ENCODE peak calls at places on chromosomes 11 and 22, in ten cellular contexts. N, J, X, T, I, Z, O, F, C and M are unnamed samples.

GRCh38 chr11:83971063-83971462 is 684.9 kb upstream of the CCDC90B start:
- DNase-seq in T (no peak), N (peak), Z (no peak), I (no peak), J (no peak), C (no peak), O (no peak), X (no peak), F (peak), M (no peak)

GRCh38 chr11:106391771-106392412 is 314.4 kb downstream of the AASDHPPT start:
- DNase-seq in T (no peak), N (peak), I (no peak), X (no peak), F (no peak), Z (no peak), J (no peak), O (no peak), C (no peak), M (no peak)

GRCh38 chr22:49052023-49052538 is 775.6 kb downstream of the BRD1 start:
- DNase-seq in X (no peak), J (no peak), T (no peak), N (no peak), O (no peak), F (no peak), C (no peak), I (no peak), Z (no peak), M (no peak)

GRCh38 chr11:61042537-61042936 is 59.8 kb upstream of the CD5 start:
- DNase-seq in Z (no peak), J (no peak), N (no peak), X (no peak), F (no peak), T (no peak), O (no peak), I (no peak), C (no peak), M (no peak)

GRCh38 chr11:12079726-12080556 is 30.4 kb upstream of the MICAL2 start:
- DNase-seq in C (peak), Z (peak), F (no peak), T (no peak), J (peak), X (no peak), N (peak), I (no peak), O (peak), M (peak)

GRCh38 chr11:27699242-27699925 is 871 bp downstream of the BDNF start:
- DNase-seq in J (peak), X (no peak), Z (no peak), C (no peak), O (no peak), F (no peak), T (no peak), N (peak), I (no peak), M (no peak)

GRCh38 chr11:125375146-125375545 is 120.9 kb downstream of the FEZ1 start:
- DNase-seq in X (no peak), J (no peak), Z (no peak), C (no peak), T (no peak), N (no peak), O (no peak), I (no peak), F (no peak), M (no peak)

GRCh38 chr22:20650294-20651207 is 123.4 kb upstream of the SERPIND1 start:
- DNase-seq in O (no peak), J (no peak), F (no peak), I (no peak), N (no peak), Z (no peak), T (no peak), X (no peak), C (no peak), M (no peak)

GRCh38 chr11:37199082-37199481 is 601.0 kb upstream of the RAG2 start:
- DNase-seq in F (no peak), X (no peak), Z (no peak), J (no peak), I (no peak), C (no peak), T (no peak), O (no peak), N (no peak), M (no peak)

GRCh38 chr11:61293869-61294716 is 1.0 kb downstream of the VWCE start:
- DNase-seq in O (peak), Z (peak), J (peak), C (peak), T (peak), N (peak), X (peak), F (no peak), I (no peak), M (peak)

GRCh38 chr11:35036642-35037041 is 102.3 kb upstream of the CD44 start:
- DNase-seq in C (no peak), N (no peak), F (no peak), X (no peak), Z (no peak), T (no peak), J (no peak), I (no peak), O (no peak), M (no peak)

GRCh38 chr11:99352642-99353041 is 331.9 kb downstream of the CNTN5 start:
- DNase-seq in X (no peak), J (no peak), N (no peak), F (no peak), Z (no peak), O (no peak), I (no peak), T (no peak), C (no peak), M (peak)

GRCh38 chr11:116990061-116990473 is 108.2 kb downstream of the SIK3 start:
- DNase-seq in Z (no peak), T (no peak), C (no peak), N (peak), F (no peak), I (no peak), X (no peak), J (no peak), O (no peak), M (no peak)

GRCh38 chr11:120062561-120062930 is 75.4 kb downstream of the TRIM29 start:
- DNase-seq in X (no peak), T (no peak), I (no peak), N (no peak), C (no peak), O (no peak), J (no peak), F (no peak), Z (no peak), M (no peak)

GRCh38 chr11:90223248-90223585 is 368 bp upstream of the CHORDC1 start:
- DNase-seq in F (no peak), N (no peak), J (no peak), X (no peak), O (no peak), T (no peak), Z (no peak), I (no peak), C (no peak), M (no peak)

GRCh38 chr11:2881974-2882362 is 3.6 kb downstream of the CDKN1C start:
- DNase-seq in I (no peak), J (no peak), O (no peak), C (no peak), F (no peak), Z (no peak), T (no peak), X (no peak), N (no peak), M (no peak)

GRCh38 chr22:50548913-50549790 is 3.5 kb downstream of the KLHDC7B start:
- DNase-seq in O (no peak), Z (no peak), T (no peak), I (no peak), C (no peak), X (no peak), N (no peak), F (no peak), J (no peak), M (no peak)

GRCh38 chr11:41578421-41579047 is 119.1 kb upstream of the LRRC4C start:
- DNase-seq in I (no peak), O (no peak), N (no peak), F (no peak), C (no peak), J (peak), X (no peak), Z (no peak), T (no peak), M (no peak)

GRCh38 chr11:2991477-2992233 is 474 bp downstream of the NAP1L4 start:
- DNase-seq in I (peak), O (no peak), F (peak), N (peak), C (no peak), J (peak), T (no peak), Z (no peak), X (no peak), M (no peak)

GRCh38 chr11:87260811-87261210 is 223.1 kb downstream of the TMEM135 start:
- DNase-seq in I (no peak), X (no peak), Z (no peak), T (no peak), J (no peak), C (no peak), F (no peak), N (no peak), O (no peak), M (no peak)

DNA sequence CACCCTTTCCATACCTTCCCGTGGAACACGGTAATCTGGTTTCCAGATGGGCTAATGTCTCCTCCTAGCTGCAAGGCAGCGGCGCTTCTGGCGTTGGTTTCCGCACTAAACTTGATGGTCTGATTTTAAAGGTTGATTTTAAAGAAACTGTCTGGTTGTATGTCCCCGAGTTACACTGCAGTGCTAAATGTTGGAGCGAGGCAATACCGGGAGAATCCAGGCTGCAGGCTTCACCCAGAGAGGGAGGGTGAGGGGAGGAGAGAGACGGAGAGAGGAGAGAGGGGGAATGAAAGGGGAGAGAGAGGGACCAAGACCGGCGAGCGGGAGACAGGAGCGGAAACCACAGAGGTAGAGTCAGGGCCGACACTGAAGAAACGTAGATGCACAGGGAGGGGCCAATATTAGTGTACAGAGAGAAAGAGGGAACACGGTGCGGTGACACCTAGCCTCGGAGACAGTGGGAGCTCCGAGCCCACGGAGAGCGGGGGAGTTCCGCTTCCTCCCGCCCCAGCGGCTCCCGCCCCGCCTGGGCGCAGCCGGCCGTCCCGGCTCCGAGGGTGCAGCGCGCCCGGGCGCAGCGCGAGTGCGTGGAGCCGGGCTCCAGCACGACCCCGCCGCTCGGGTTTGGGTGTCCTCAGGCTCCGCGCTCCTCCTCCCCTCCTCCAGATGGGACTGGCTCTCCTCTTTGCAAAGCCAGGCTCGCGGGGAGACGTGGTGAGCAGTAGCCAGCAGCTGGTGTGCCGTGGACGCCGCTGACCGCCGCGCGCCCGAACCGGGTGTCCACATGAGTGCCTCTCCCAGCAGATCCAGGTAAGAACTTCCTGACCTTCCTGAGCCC is 71.9 kb upstream of the GRAMD1B start:
- DNase-seq in T (no peak), O (no peak), I (peak), C (no peak), J (peak), F (no peak), Z (no peak), X (peak), N (peak), M (peak)
- H3K4me3 ChIP-seq in T (peak), O (peak), I (peak), C (peak), J (peak), F (peak), Z (peak), X (no peak), N (peak), M (peak)

GRCh38 chr22:46917702-46918101 is 155.3 kb downstream of the TBC1D22A start:
- DNase-seq in N (no peak), I (no peak), J (no peak), T (no peak), X (no peak), O (no peak), F (no peak), C (no peak), Z (no peak), M (no peak)

GRCh38 chr22:46916886-46917625 is 154.6 kb downstream of the TBC1D22A start:
- DNase-seq in C (no peak), I (no peak), O (no peak), N (no peak), J (no peak), X (no peak), T (no peak), F (no peak), Z (no peak), M (no peak)

GRCh38 chr22:46923394-46923793 is 160.9 kb downstream of the TBC1D22A start:
- DNase-seq in J (no peak), X (no peak), Z (no peak), O (no peak), T (no peak), F (no peak), C (no peak), I (no peak), N (no peak), M (no peak)

GRCh38 chr22:46918197-46918596 is 155.7 kb downstream of the TBC1D22A start:
- DNase-seq in N (no peak), T (no peak), J (no peak), Z (no peak), X (no peak), I (no peak), O (no peak), F (no peak), C (no peak), M (no peak)

GRCh38 chr22:46922037-46922436 is 159.6 kb downstream of the TBC1D22A start:
- DNase-seq in J (no peak), T (no peak), I (no peak), F (no peak), O (no peak), C (no peak), Z (no peak), X (no peak), N (no peak), M (no peak)
- TF ChIP-seq POLR2A in J (no peak), T (no peak), I (no peak), F (no peak), O (no peak), C (no peak), Z (no peak), X (no peak), N (no peak), M (no peak)

DNA sequence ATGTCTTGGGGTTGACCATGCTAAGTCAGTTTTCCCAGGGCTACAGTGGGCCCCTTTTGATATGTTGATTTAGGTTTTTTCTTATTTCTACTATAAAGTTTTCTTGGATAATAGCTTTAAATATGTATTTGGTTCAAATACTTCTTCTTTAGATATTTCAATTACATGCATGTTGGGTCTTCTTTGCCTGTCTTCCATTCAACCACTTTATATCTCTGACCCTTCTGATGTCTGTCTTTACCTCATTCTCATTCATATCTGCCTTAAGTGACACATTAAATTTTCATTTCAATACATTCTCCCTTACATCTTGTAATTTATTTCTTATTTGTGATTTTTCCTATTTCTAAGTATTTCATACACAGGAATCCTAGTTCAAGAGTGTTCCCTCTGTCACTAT is 10.5 kb downstream of the SLC36A4 start:
- DNase-seq in C (no peak), F (no peak), N (no peak), X (no peak), Z (no peak), I (no peak), O (no peak), J (no peak), T (no peak), M (no peak)
- H3K4me3 ChIP-seq in C (no peak), F (no peak), N (no peak), X (no peak), Z (no peak), I (no peak), O (no peak), J (no peak), T (no peak), M (no peak)

GRCh38 chr11:96864998-96865397 is 475.2 kb downstream of the JRKL start:
- DNase-seq in Z (no peak), T (no peak), O (no peak), N (no peak), C (no peak), I (no peak), J (no peak), X (no peak), F (no peak), M (no peak)

GRCh38 chr11:96863520-96863919 is 473.7 kb downstream of the JRKL start:
- DNase-seq in X (peak), J (no peak), O (no peak), F (no peak), N (no peak), T (peak), C (no peak), I (no peak), Z (no peak), M (peak)

DNA sequence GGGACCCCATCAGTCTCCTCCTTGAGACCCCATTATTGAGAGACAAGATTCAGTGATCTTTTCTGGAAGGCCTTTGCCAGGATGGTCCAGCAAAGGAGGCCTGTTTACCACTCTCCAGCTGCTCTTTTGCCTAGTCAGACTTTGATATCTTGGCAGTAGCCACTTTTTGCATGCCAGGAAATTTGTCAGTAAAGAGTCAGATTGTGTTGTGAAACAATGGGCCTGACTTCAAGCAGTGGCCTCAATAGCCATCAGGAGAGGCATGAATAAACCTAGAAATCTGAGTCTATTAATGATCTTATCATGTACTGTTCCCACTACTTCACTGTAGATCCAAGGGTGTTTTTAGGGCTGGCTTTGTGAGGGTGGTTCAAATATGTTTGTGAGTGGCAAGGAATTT is 479.4 kb downstream of the JRKL start:
- DNase-seq in N (no peak), C (no peak), Z (peak), J (no peak), X (no peak), I (no peak), T (peak), O (no peak), F (no peak), M (no peak)
- TF ChIP-seq POLR2A in N (no peak), C (no peak), Z (no peak), J (no peak), X (no peak), I (no peak), T (no peak), O (no peak), F (no peak), M (no peak)

GRCh38 chr22:25969286-25969685 is 200.0 kb upstream of the SEZ6L start:
- DNase-seq in Z (no peak), I (no peak), T (no peak), F (no peak), J (no peak), O (no peak), X (no peak), C (no peak), N (no peak), M (no peak)
- H3K4me3 ChIP-seq in Z (no peak), I (no peak), T (no peak), F (no peak), J (no peak), O (no peak), X (no peak), C (no peak), N (no peak), M (no peak)

DNA sequence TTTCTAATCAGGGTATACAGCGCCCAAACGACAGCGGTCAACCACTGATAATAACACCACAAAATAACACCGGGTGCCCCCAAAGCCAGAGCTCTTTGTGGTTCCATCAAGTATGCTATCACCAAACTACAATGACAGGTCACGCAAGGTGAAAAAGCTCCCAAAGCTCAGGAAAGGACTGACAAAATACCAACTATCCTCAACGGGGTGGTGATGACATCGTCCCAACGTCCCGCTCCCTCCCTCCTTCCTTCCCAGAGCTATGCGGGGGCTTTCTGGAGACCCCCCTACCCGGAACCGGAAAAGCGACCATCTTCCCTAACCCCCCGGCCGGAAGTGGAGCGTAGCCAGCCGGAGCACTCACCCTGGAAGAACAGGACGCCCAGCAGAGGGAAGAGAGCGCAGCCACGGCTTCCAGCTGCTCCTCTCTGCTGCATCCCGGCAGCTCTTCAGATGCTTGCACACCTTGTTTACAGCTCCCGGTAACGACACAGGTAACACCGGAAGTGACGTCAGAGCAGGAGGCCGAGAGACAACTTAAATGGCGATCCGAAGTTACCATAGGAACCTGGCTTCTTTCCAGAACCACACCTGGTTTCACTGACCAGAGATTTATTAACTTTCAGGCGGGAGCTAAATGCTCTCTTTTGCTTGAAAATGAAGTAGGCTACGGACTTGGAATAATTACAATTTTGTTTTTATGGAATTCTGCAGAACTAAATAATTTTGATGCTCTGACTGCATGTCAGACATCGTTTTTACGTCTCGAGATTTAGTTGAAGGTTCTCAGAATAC is at the start of gene MPZL3:
- DNase-seq in O (peak), J (peak), Z (peak), X (peak), I (peak), C (peak), T (no peak), N (peak), F (peak), M (peak)
- TF ChIP-seq POLR2A in O (peak), J (peak), Z (no peak), X (peak), I (peak), C (peak), T (no peak), N (no peak), F (no peak), M (no peak)

DNA sequence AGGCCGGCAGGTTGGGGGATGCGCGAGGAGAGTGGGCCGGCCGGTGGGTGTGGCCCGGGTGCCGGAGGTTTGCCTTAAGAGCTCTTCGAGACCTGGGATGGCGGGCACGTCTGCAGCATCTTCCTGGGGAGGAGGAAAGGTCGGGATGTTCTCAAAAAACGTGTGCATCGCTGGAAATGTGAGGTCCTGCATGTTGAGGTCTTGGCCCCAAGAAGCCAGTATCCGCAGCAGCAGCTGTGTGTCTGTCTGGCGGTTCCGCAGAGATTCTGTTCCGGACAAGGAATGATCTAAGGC is 1.4 kb downstream of the NAV2 start:
- DNase-seq in N (peak), T (no peak), C (peak), F (no peak), J (no peak), I (no peak), X (no peak), O (no peak), Z (no peak), M (no peak)
- H3K4me3 ChIP-seq in N (peak), T (peak), C (peak), F (peak), J (peak), I (peak), X (peak), O (peak), Z (peak), M (peak)